ENCODE peak calls at places on chromosomes 13 and 19, in six cellular contexts. G is CD4-positive, alpha-beta memory T cell; Y is EL; O is NCI-H748 treated with DMSO at 0.1 percent for 48 hours; U is posterior cingulate gyrus; D is stimulated activated CD4-positive, alpha-beta T cell treated with anti-CD3 and anti-CD28 coated beads, Interleukin-1b, Interleukin-23, amount 100 ng/mL, for 4 hours. L is an unnamed sample.
A peak's percentile ranks its signal among the peaks of the same experiment; 100 is the strongest.

GRCh38 chr13:112244495-112245177 is 131.5 kb upstream of the SPACA7 start:
- DNase-seq in D (no peak), O (no peak), G (no peak), U (no peak), Y (no peak), L (no peak)

GRCh38 chr13:47499358-47500150 is 501.5 kb downstream of the SUCLA2 start:
- DNase-seq in G (no peak), U (no peak), Y (peak; percentile 82), D (no peak), O (no peak), L (no peak)

GRCh38 chr13:46288570-46289259 is 77.0 kb downstream of the LRRC63 start:
- DNase-seq in U (no peak), O (peak; percentile 47), Y (peak; percentile 44), G (peak; percentile 68), D (no peak), L (peak; percentile 65)

GRCh38 chr19:8131517-8131916 is 17.9 kb downstream of the FBN3 start:
- DNase-seq in Y (no peak), U (no peak), G (no peak), O (no peak), D (no peak), L (no peak)

GRCh38 chr13:114118763-114119123 is 13.7 kb downstream of the RASA3 start:
- DNase-seq in D (no peak), U (no peak), Y (no peak), G (no peak), O (no peak), L (no peak)

GRCh38 chr19:40691421-40692211 is 1.2 kb upstream of the NUMBL start:
- DNase-seq in D (no peak), O (no peak), U (no peak), G (no peak), Y (no peak), L (no peak)

GRCh38 chr13:79196366-79196765 is 209.7 kb downstream of the RBM26 start:
- DNase-seq in G (no peak), D (no peak), Y (no peak), U (no peak), O (no peak), L (no peak)

GRCh38 chr13:113052971-113053370 is 52.6 kb upstream of the F7 start:
- DNase-seq in G (no peak), U (peak; percentile 26), Y (no peak), O (no peak), D (no peak), L (no peak)

GRCh38 chr13:29993716-29994488 is 143.5 kb upstream of the UBL3 start:
- DNase-seq in O (no peak), G (no peak), D (no peak), Y (peak; percentile 85), U (no peak), L (no peak)

GRCh38 chr19:6211632-6212402 is 68.0 kb downstream of the MLLT1 start:
- DNase-seq in Y (no peak), D (no peak), O (no peak), U (no peak), G (no peak), L (no peak)

GRCh38 chr13:36533806-36534205 is 101.5 kb downstream of the CCNA1 start:
- DNase-seq in O (no peak), D (no peak), G (no peak), Y (no peak), U (no peak), L (no peak)

GRCh38 chr13:111245781-111246384 is 74.6 kb upstream of the TEX29 start:
- DNase-seq in O (no peak), G (no peak), Y (no peak), U (no peak), D (no peak), L (no peak)

GRCh38 chr13:30465541-30466357 is at the start of gene HMGB1:
- DNase-seq in O (peak; percentile 100), G (peak; percentile 96), U (peak; percentile 100), Y (peak; percentile 100), D (peak; percentile 83), L (peak; percentile 99)

GRCh38 chr13:35923347-35923746 is 207.8 kb downstream of the DCLK1 start:
- DNase-seq in U (no peak), O (no peak), G (no peak), D (no peak), Y (peak; percentile 63), L (no peak)

GRCh38 chr13:27012482-27013197 is 159.0 kb downstream of the USP12 start:
- DNase-seq in Y (peak; percentile 76), O (no peak), G (no peak), U (no peak), D (no peak), L (no peak)

GRCh38 chr13:39302855-39303254 is 264.6 kb downstream of the NHLRC3 start:
- DNase-seq in O (no peak), U (no peak), G (no peak), Y (no peak), D (no peak), L (no peak)

GRCh38 chr13:112894423-112894672 is 74.7 kb upstream of the MCF2L start:
- DNase-seq in G (no peak), D (no peak), Y (no peak), U (no peak), O (no peak), L (no peak)

GRCh38 chr13:94305463-94305862 is 174.0 kb downstream of the DCT start:
- DNase-seq in U (no peak), G (no peak), Y (peak; percentile 78), D (no peak), O (no peak), L (no peak)

GRCh38 chr13:51981355-51981754 is 29.9 kb downstream of the ATP7B start:
- DNase-seq in D (no peak), Y (peak; percentile 29), O (no peak), U (no peak), G (no peak), L (no peak)

GRCh38 chr13:97122381-97122996 is 99.6 kb upstream of the MBNL2 start:
- DNase-seq in U (no peak), D (no peak), O (no peak), G (no peak), Y (peak; percentile 70), L (no peak)

GRCh38 chr13:49112782-49113525 is 107.2 kb upstream of the MLNR start:
- DNase-seq in Y (no peak), U (no peak), G (no peak), D (no peak), O (no peak), L (no peak)

GRCh38 chr19:30070198-30070969 is 128.3 kb downstream of the URI1 start:
- DNase-seq in G (no peak), Y (no peak), D (no peak), U (peak; percentile 1), O (no peak), L (no peak)

GRCh38 chr13:111589321-111589720 is 268.9 kb downstream of the TEX29 start:
- DNase-seq in Y (no peak), G (no peak), U (no peak), D (no peak), O (no peak), L (no peak)

GRCh38 chr19:40341601-40342482 is 6.4 kb downstream of the C19orf47 start:
- DNase-seq in G (no peak), Y (no peak), U (peak; percentile 33), D (no peak), O (no peak), L (no peak)

GRCh38 chr19:29683009-29683408 is 17.7 kb downstream of the PLEKHF1 start:
- DNase-seq in Y (no peak), G (no peak), D (no peak), U (peak; percentile 75), O (no peak), L (no peak)

GRCh38 chr19:4609878-4610511 is 29.3 kb upstream of the TNFAIP8L1 start:
- DNase-seq in G (no peak), U (peak; percentile 12), Y (no peak), D (no peak), O (no peak), L (no peak)

GRCh38 chr13:30785146-30785845 is 50.0 kb downstream of the ALOX5AP start:
- DNase-seq in Y (no peak), U (no peak), D (no peak), G (no peak), O (no peak), L (no peak)

GRCh38 chr19:703651-704446 is 4.9 kb upstream of the PALM start:
- DNase-seq in D (peak; percentile 48), O (no peak), G (peak; percentile 44), U (no peak), Y (peak; percentile 36), L (peak; percentile 64)

L was measured in activated CD4-positive, alpha-beta T cell treated with anti-CD3 and anti-CD28 coated beads, Interleukin-2, amount 10 ng/mL, durations not matched to agents 7 days and 5 days.